ENCODE peak calls at places on chromosomes 12 and 14, in five cellular contexts. One of them, this sample, is unnamed.
A peak's percentile ranks its signal among the peaks of the same experiment; 100 is the strongest.

GRCh38 chr14:59698793-59699192 is 122.2 kb upstream of the CCDC175 start:
- DNase-seq in fibroblast of the aortic adventitia: peak; percentile 39
- DNase-seq in astrocyte of the cerebellum: peak; percentile 35
- DNase-seq in suprapubic skin: no peak
- DNase-seq in lower lobe of right lung: no peak
- DNase-seq in this sample: peak; percentile 86

GRCh38 chr12:84889818-84890217 is 22.8 kb downstream of the SLC6A15 start:
- DNase-seq in fibroblast of the aortic adventitia: no peak
- DNase-seq in astrocyte of the cerebellum: no peak
- DNase-seq in suprapubic skin: no peak
- DNase-seq in lower lobe of right lung: no peak
- DNase-seq in this sample: no peak

GRCh38 chr12:1504304-1505150 is 89.9 kb downstream of the FBXL14 start:
- DNase-seq in fibroblast of the aortic adventitia: no peak
- DNase-seq in astrocyte of the cerebellum: no peak
- DNase-seq in suprapubic skin: no peak
- DNase-seq in lower lobe of right lung: no peak
- DNase-seq in this sample: no peak

GRCh38 chr12:120264511-120265202 is 873 bp downstream of the PXN start:
- DNase-seq in fibroblast of the aortic adventitia: no peak
- DNase-seq in astrocyte of the cerebellum: no peak
- DNase-seq in suprapubic skin: no peak
- DNase-seq in lower lobe of right lung: no peak
- DNase-seq in this sample: no peak

GRCh38 chr12:30794591-30795409 is 40.0 kb upstream of the CAPRIN2 start:
- DNase-seq in fibroblast of the aortic adventitia: peak; percentile 95
- DNase-seq in astrocyte of the cerebellum: peak; percentile 86
- DNase-seq in suprapubic skin: no peak
- DNase-seq in lower lobe of right lung: no peak
- DNase-seq in this sample: peak; percentile 97

GRCh38 chr12:4987076-4987775 is 56.5 kb upstream of the KCNA5 start:
- DNase-seq in fibroblast of the aortic adventitia: no peak
- DNase-seq in astrocyte of the cerebellum: peak; percentile 42
- DNase-seq in suprapubic skin: no peak
- DNase-seq in lower lobe of right lung: no peak
- DNase-seq in this sample: no peak

GRCh38 chr12:58034311-58034710 is 92.9 kb downstream of the ATP23 start:
- DNase-seq in fibroblast of the aortic adventitia: no peak
- DNase-seq in astrocyte of the cerebellum: no peak
- DNase-seq in suprapubic skin: no peak
- DNase-seq in lower lobe of right lung: no peak
- DNase-seq in this sample: no peak

GRCh38 chr12:76813972-76814371 is 50.1 kb downstream of the ZDHHC17 start:
- DNase-seq in fibroblast of the aortic adventitia: no peak
- DNase-seq in astrocyte of the cerebellum: no peak
- DNase-seq in suprapubic skin: no peak
- DNase-seq in lower lobe of right lung: no peak
- DNase-seq in this sample: no peak

DNA sequence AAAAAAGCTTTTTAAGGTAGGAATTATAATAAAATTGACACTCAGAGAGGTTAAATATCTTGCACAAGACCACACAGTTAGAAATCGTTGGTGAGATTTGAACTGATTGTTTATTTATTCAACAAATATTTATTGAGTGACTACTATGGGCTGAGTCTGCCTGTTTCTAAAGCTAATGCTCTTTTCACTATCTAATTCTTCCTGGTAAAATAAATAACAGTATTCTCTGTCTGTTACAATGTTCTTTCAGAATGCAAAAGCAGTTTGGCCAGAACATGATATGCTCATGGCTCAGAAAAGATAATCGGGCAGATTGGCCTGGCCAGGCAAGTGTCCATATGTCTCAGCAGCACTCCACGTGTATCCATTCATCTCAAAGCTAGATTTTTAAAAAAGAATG is 82.0 kb downstream of the BTG1 start:
- DNase-seq in fibroblast of the aortic adventitia: no peak
- DNase-seq in astrocyte of the cerebellum: no peak
- DNase-seq in suprapubic skin: no peak
- DNase-seq in lower lobe of right lung: no peak
- DNase-seq in this sample: no peak
- TF ChIP-seq CTCF in fibroblast of the aortic adventitia: no peak
- TF ChIP-seq CTCF in astrocyte of the cerebellum: no peak
- TF ChIP-seq CTCF in suprapubic skin: no peak
- TF ChIP-seq CTCF in lower lobe of right lung: no peak
- TF ChIP-seq CTCF in this sample: no peak

DNA sequence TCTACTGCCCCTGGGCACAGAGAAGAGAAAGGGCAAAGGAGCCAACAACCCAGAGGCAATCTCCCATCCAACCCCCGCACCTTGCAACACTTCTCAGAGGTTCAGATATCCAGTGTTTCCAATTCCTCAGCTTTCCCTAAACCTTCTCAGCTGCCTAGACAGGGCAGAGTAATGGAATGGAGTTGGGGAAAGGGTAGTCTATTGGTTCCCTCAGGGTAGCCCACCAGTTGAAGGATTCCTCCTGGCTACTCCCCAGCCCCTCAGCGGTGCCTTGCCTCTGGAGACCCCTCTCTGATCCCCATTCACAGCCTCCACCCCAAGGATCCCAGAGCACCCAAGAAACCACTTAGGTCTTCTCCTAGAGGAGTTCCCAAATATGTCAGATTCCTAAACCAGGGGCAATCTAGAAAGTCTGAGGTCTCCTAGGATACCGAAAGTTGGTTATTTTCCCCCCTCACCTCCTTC is 516 bp downstream of the NFE2 start:
- DNase-seq in fibroblast of the aortic adventitia: no peak
- DNase-seq in astrocyte of the cerebellum: no peak
- DNase-seq in suprapubic skin: peak; percentile 50
- DNase-seq in lower lobe of right lung: no peak
- DNase-seq in this sample: no peak
- H3K4me3 ChIP-seq in fibroblast of the aortic adventitia: peak overlapping the region; percentile 49
- H3K4me3 ChIP-seq in astrocyte of the cerebellum: peak overlapping the region; percentile 22
- H3K4me3 ChIP-seq in suprapubic skin: peak overlapping the region; percentile 18
- H3K4me3 ChIP-seq in lower lobe of right lung: peak overlapping the region; percentile 44
- H3K4me3 ChIP-seq in this sample: peak overlapping the region; percentile 37

GRCh38 chr12:109346920-109347319 is 780 bp upstream of the MYO1H start:
- DNase-seq in fibroblast of the aortic adventitia: no peak
- DNase-seq in astrocyte of the cerebellum: no peak
- DNase-seq in suprapubic skin: no peak
- DNase-seq in lower lobe of right lung: no peak
- DNase-seq in this sample: no peak
- TF ChIP-seq CTCF in fibroblast of the aortic adventitia: no peak
- TF ChIP-seq CTCF in astrocyte of the cerebellum: no peak
- TF ChIP-seq CTCF in suprapubic skin: no peak
- TF ChIP-seq CTCF in lower lobe of right lung: no peak
- TF ChIP-seq CTCF in this sample: no peak

GRCh38 chr14:35535794-35536112 is 1.8 kb downstream of the INSM2 start:
- DNase-seq in fibroblast of the aortic adventitia: no peak
- DNase-seq in astrocyte of the cerebellum: no peak
- DNase-seq in suprapubic skin: no peak
- DNase-seq in lower lobe of right lung: no peak
- DNase-seq in this sample: no peak

GRCh38 chr14:35534884-35535793 is 1.2 kb downstream of the INSM2 start:
- DNase-seq in fibroblast of the aortic adventitia: peak; percentile 60
- DNase-seq in astrocyte of the cerebellum: peak; percentile 26
- DNase-seq in suprapubic skin: no peak
- DNase-seq in lower lobe of right lung: peak; percentile 68
- DNase-seq in this sample: peak; percentile 72

GRCh38 chr14:35532783-35533356 is 1.1 kb upstream of the INSM2 start:
- DNase-seq in fibroblast of the aortic adventitia: no peak
- DNase-seq in astrocyte of the cerebellum: no peak
- DNase-seq in suprapubic skin: no peak
- DNase-seq in lower lobe of right lung: no peak
- DNase-seq in this sample: no peak

GRCh38 chr14:35533357-35534129 is 421 bp upstream of the INSM2 start:
- DNase-seq in fibroblast of the aortic adventitia: peak; percentile 11
- DNase-seq in astrocyte of the cerebellum: peak; percentile 8
- DNase-seq in suprapubic skin: no peak
- DNase-seq in lower lobe of right lung: peak; percentile 62
- DNase-seq in this sample: peak; percentile 41

GRCh38 chr14:35534130-35534883 is at the start of gene INSM2:
- DNase-seq in fibroblast of the aortic adventitia: peak; percentile 1
- DNase-seq in astrocyte of the cerebellum: no peak
- DNase-seq in suprapubic skin: no peak
- DNase-seq in lower lobe of right lung: no peak
- DNase-seq in this sample: peak; percentile 21
- H3K4me3 ChIP-seq in fibroblast of the aortic adventitia: peak within 1 kb of the TSS; percentile 68
- H3K4me3 ChIP-seq in astrocyte of the cerebellum: peak within 1 kb of the TSS; percentile 55
- H3K4me3 ChIP-seq in suprapubic skin: peak within 1 kb of the TSS; percentile 67
- H3K4me3 ChIP-seq in lower lobe of right lung: peak within 1 kb of the TSS; percentile 59
- H3K4me3 ChIP-seq in this sample: peak within 1 kb of the TSS; percentile 57

DNA sequence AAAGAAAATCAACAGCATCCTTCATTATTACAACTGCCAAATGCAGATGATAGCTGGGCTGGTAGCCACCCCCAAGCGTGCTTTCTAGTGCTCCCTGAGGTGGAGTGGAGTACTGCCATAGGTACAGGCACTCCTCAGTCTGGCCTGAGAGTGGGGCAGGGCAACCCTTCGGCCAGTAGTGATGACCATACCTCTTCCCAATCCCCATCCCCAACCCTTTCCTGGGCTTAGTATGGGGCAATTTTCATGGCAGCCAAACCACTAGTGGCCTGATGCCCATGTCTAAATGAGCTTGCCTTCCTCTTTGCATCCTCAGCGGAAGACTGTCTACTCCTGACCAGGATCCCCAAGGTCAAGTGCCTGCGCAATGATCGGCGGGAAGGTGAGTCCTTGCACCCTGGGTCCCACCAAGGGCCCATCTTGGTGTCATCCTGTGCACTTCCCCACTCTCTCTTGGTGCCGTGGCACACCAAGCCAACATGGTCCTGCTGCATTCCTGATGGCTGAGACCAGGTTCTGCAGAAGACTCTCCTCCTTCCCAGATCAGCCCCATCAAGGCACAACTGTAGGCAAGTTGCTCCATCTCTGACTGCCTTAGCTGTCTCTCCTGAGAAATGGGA is 65.8 kb downstream of the GALNT16 start:
- DNase-seq in fibroblast of the aortic adventitia: no peak
- DNase-seq in astrocyte of the cerebellum: no peak
- DNase-seq in suprapubic skin: peak; percentile 37
- DNase-seq in lower lobe of right lung: no peak
- DNase-seq in this sample: no peak
- TF ChIP-seq CTCF in fibroblast of the aortic adventitia: peak; percentile 12
- TF ChIP-seq CTCF in astrocyte of the cerebellum: peak; percentile 28
- TF ChIP-seq CTCF in suprapubic skin: no peak
- TF ChIP-seq CTCF in lower lobe of right lung: no peak
- TF ChIP-seq CTCF in this sample: peak; percentile 21

GRCh38 chr12:92926549-92926948 is 2.5 kb downstream of the EEA1 start:
- DNase-seq in fibroblast of the aortic adventitia: no peak
- DNase-seq in astrocyte of the cerebellum: no peak
- DNase-seq in suprapubic skin: no peak
- DNase-seq in lower lobe of right lung: no peak
- DNase-seq in this sample: no peak
- H3K4me3 ChIP-seq in fibroblast of the aortic adventitia: peak overlapping the region; percentile 81
- H3K4me3 ChIP-seq in astrocyte of the cerebellum: no peak overlapping the region
- H3K4me3 ChIP-seq in suprapubic skin: no peak overlapping the region
- H3K4me3 ChIP-seq in lower lobe of right lung: no peak overlapping the region
- H3K4me3 ChIP-seq in this sample: peak overlapping the region; percentile 78

GRCh38 chr12:21941522-21942376 is 523 bp upstream of the ABCC9 start:
- DNase-seq in fibroblast of the aortic adventitia: peak; percentile 73
- DNase-seq in astrocyte of the cerebellum: no peak
- DNase-seq in suprapubic skin: peak; percentile 72
- DNase-seq in lower lobe of right lung: peak; percentile 65
- DNase-seq in this sample: peak; percentile 46
- TF ChIP-seq CTCF in fibroblast of the aortic adventitia: peak; percentile 71
- TF ChIP-seq CTCF in astrocyte of the cerebellum: peak; percentile 50
- TF ChIP-seq CTCF in suprapubic skin: no peak
- TF ChIP-seq CTCF in lower lobe of right lung: peak; percentile 45
- TF ChIP-seq CTCF in this sample: peak; percentile 48

DNA sequence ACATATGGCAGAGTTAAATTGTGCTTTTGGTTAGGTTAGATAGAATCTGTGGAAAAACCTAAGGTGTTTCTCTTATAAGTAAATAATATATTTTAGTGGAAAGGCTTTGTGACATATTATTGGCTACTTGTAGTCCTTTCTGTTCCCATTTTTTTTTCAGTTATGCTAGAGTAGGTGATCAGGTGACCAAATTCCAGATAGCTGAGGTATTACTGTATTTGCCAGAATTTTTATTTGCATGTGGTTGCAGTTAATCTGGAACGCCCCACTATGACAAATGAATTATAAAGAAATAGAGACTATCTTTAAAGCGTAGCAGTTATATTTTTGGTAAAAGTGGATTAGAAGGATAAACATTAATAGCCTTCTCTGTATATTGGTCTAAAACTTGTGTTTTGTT is 52.0 kb downstream of the ARHGAP5 start:
- DNase-seq in fibroblast of the aortic adventitia: peak; percentile 85
- DNase-seq in astrocyte of the cerebellum: peak; percentile 77
- DNase-seq in suprapubic skin: no peak
- DNase-seq in lower lobe of right lung: no peak
- DNase-seq in this sample: peak; percentile 49
- H3K4me3 ChIP-seq in fibroblast of the aortic adventitia: no peak overlapping the region
- H3K4me3 ChIP-seq in astrocyte of the cerebellum: no peak overlapping the region
- H3K4me3 ChIP-seq in suprapubic skin: no peak overlapping the region
- H3K4me3 ChIP-seq in lower lobe of right lung: no peak overlapping the region
- H3K4me3 ChIP-seq in this sample: no peak overlapping the region

DNA sequence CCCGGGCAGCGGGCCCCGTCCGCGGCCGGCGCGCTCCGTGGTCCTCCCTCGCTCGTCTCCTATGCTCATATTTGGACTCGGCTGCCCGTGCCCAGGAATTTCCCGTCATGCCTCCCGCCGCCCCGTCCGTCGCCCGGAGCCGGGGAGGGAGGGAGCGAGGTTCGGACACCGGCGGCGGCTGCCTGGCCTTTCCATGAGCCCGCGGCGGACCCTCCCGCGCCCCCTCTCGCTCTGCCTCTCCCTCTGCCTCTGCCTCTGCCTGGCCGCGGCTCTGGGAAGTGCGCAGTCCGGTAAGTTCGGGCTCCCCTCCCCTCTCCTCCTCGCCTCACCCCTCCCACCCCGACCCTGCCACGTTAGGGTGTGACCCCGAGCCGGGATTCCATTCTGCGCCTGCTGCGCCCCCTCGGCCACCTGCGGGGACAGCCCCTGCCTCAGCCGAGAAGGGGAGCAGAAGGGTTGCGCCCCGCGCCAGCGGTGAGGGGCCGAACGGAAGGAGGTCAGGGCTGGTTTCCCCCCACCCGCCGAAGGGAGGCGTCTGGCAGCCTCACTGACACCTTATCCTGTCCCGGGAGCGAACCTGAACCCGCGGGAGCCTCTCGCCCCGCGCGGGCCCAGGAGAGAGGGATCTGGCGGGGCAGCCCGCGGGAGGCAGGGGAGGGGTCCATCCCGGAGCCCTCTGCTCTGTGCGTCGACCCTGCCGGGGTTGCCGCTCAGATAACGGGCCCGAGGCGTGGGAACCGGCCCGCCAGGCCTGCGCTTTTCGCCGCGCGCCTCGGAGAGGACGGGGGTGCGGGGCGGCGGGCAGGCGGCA is at the start of gene MSRB3:
- DNase-seq in fibroblast of the aortic adventitia: peak; percentile 75
- DNase-seq in astrocyte of the cerebellum: peak; percentile 28
- DNase-seq in suprapubic skin: peak; percentile 75
- DNase-seq in lower lobe of right lung: peak; percentile 75
- DNase-seq in this sample: peak; percentile 82
- TF ChIP-seq CTCF in fibroblast of the aortic adventitia: peak; percentile 34
- TF ChIP-seq CTCF in astrocyte of the cerebellum: peak; percentile 22
- TF ChIP-seq CTCF in suprapubic skin: no peak
- TF ChIP-seq CTCF in lower lobe of right lung: peak; percentile 10
- TF ChIP-seq CTCF in this sample: peak; percentile 6

GRCh38 chr12:132764231-132764630 is 2.6 kb upstream of the ANKLE2 start:
- DNase-seq in fibroblast of the aortic adventitia: no peak
- DNase-seq in astrocyte of the cerebellum: no peak
- DNase-seq in suprapubic skin: no peak
- DNase-seq in lower lobe of right lung: no peak
- DNase-seq in this sample: no peak
- H3K4me3 ChIP-seq in fibroblast of the aortic adventitia: no peak overlapping the region
- H3K4me3 ChIP-seq in astrocyte of the cerebellum: no peak overlapping the region
- H3K4me3 ChIP-seq in suprapubic skin: no peak overlapping the region
- H3K4me3 ChIP-seq in lower lobe of right lung: no peak overlapping the region
- H3K4me3 ChIP-seq in this sample: no peak overlapping the region

This sample was measured in fibroblast of pulmonary artery.